ENCODE peak calls at places on chromosomes 16 and 17, in four cellular contexts. C is heart right ventricle, H is tibial artery, A is fibroblast of the aortic adventitia. Z is an unnamed sample.

GRCh38 chr17:37802712-37803416 is 58.0 kb upstream of the HNF1B start:
- DNase-seq in H (peak), A (peak), C (peak), Z (no peak)

GRCh38 chr16:79599837-79600635 is 501 bp downstream of the MAF start:
- DNase-seq in H (peak), C (peak), A (no peak), Z (no peak)

GRCh38 chr17:17191346-17191792 is 14.8 kb downstream of the PLD6 start:
- DNase-seq in C (peak), A (peak), H (no peak), Z (no peak)

GRCh38 chr17:72556944-72557826 is 436.4 kb downstream of the SOX9 start:
- DNase-seq in C (peak), A (peak), H (peak), Z (no peak)

GRCh38 chr16:875182-876040 is 74.9 kb upstream of the GNG13 start:
- DNase-seq in H (no peak), A (no peak), C (no peak), Z (no peak)

GRCh38 chr16:53872248-53873221 is 168.6 kb downstream of the FTO start:
- DNase-seq in C (no peak), H (no peak), A (peak), Z (no peak)

GRCh38 chr17:74332763-74333220 is 6.8 kb downstream of the KIF19 start:
- DNase-seq in A (no peak), H (no peak), C (no peak), Z (no peak)

GRCh38 chr17:15377200-15377599 is 35.8 kb upstream of the TEKT3 start:
- DNase-seq in C (no peak), A (peak), H (no peak), Z (no peak)

GRCh38 chr17:17080181-17080631 is 37.9 kb downstream of the MPRIP start:
- DNase-seq in A (no peak), H (no peak), C (no peak), Z (no peak)

GRCh38 chr17:18278867-18279266 is 18.4 kb downstream of the MIEF2 start:
- DNase-seq in A (peak), H (no peak), C (no peak), Z (no peak)

GRCh38 chr16:7272567-7273158 is 60.0 kb upstream of the RBFOX1 start:
- DNase-seq in H (no peak), C (no peak), A (no peak), Z (no peak)

GRCh38 chr16:81036751-81037350 is 1.2 kb downstream of the ATMIN start:
- DNase-seq in C (peak), A (peak), H (no peak), Z (no peak)

GRCh38 chr16:49556252-49557069 is 182.9 kb downstream of the C16orf78 start:
- DNase-seq in A (peak), C (no peak), H (no peak), Z (no peak)

GRCh38 chr16:709651-710499 is 4.3 kb upstream of the FBXL16 start:
- DNase-seq in H (no peak), C (peak), A (peak), Z (no peak)

GRCh38 chr16:9099131-9099625 is 7.7 kb downstream of the HAPSTR1 start:
- DNase-seq in H (no peak), C (no peak), A (peak), Z (no peak)

GRCh38 chr17:65918450-65918849 is 273.5 kb downstream of the CEP112 start:
- DNase-seq in A (peak), C (no peak), H (no peak), Z (no peak)

GRCh38 chr16:67021321-67021720 is 7.6 kb upstream of the CBFB start:
- DNase-seq in C (no peak), A (no peak), H (no peak), Z (peak)

GRCh38 chr17:19756551-19756950 is 8.5 kb upstream of the ALDH3A1 start:
- DNase-seq in C (no peak), H (no peak), A (no peak), Z (no peak)

GRCh38 chr17:40303009-40303657 is 5.8 kb upstream of the RARA start:
- DNase-seq in H (peak), C (peak), A (peak), Z (peak)

GRCh38 chr17:17024778-17025300 is 17.4 kb upstream of the MPRIP start:
- DNase-seq in H (no peak), A (peak), C (peak), Z (no peak)

GRCh38 chr17:39261286-39261685 is 35.5 kb upstream of the STAC2 start:
- DNase-seq in A (no peak), C (no peak), H (no peak), Z (no peak)

GRCh38 chr16:52318259-52319008 is 228.5 kb downstream of the TOX3 start:
- DNase-seq in H (no peak), C (no peak), A (no peak), Z (no peak)

GRCh38 chr17:2138768-2139167 is 83.9 kb downstream of the HIC1 start:
- DNase-seq in A (peak), C (peak), H (peak), Z (no peak)

GRCh38 chr17:41324180-41325075 is 8.9 kb upstream of the KRTAP17-1 start:
- DNase-seq in C (no peak), H (no peak), A (no peak), Z (no peak)

GRCh38 chr16:15948532-15949209 is 745 bp upstream of the ABCC1 start:
- DNase-seq in A (no peak), C (no peak), H (no peak), Z (no peak)

GRCh38 chr16:17404903-17405691 is 65.7 kb downstream of the XYLT1 start:
- DNase-seq in C (peak), H (peak), A (peak), Z (peak)

GRCh38 chr16:23753908-23754593 is 775 bp upstream of the CHP2 start:
- DNase-seq in A (no peak), H (no peak), C (no peak), Z (no peak)

GRCh38 chr17:42183741-42184711 is 1.2 kb downstream of the HCRT start:
- DNase-seq in A (peak), H (peak), C (peak), Z (no peak)

GRCh38 chr17:57521606-57522435 is 223.3 kb downstream of the CCDC182 start:
- DNase-seq in A (no peak), C (no peak), H (no peak), Z (no peak)

GRCh38 chr17:39674702-39675389 is 6.6 kb downstream of the PNMT start:
- DNase-seq in A (peak), C (peak), H (peak), Z (no peak)

GRCh38 chr17:31596382-31597323 is 205.2 kb downstream of the RAB11FIP4 start:
- DNase-seq in H (peak), A (peak), C (peak), Z (peak)

GRCh38 chr16:8892101-8892575 is 10.0 kb downstream of the LITAFD start:
- DNase-seq in H (no peak), A (no peak), C (no peak), Z (no peak)

GRCh38 chr17:34384822-34385605 is 22.0 kb upstream of the CCL1 start:
- DNase-seq in H (no peak), A (no peak), C (no peak), Z (no peak)

GRCh38 chr17:78249836-78250806 is 18.7 kb downstream of the TMEM235 start:
- DNase-seq in C (no peak), H (no peak), A (no peak), Z (no peak)
- H3K4me3 ChIP-seq in C (no peak), H (no peak), A (no peak), Z (no peak)

GRCh38 chr17:82806645-82807044 is 33.2 kb downstream of the ZNF750 start:
- DNase-seq in C (no peak), H (no peak), A (no peak), Z (no peak)
- H3K4me3 ChIP-seq in C (no peak), H (no peak), A (no peak), Z (no peak)

DNA sequence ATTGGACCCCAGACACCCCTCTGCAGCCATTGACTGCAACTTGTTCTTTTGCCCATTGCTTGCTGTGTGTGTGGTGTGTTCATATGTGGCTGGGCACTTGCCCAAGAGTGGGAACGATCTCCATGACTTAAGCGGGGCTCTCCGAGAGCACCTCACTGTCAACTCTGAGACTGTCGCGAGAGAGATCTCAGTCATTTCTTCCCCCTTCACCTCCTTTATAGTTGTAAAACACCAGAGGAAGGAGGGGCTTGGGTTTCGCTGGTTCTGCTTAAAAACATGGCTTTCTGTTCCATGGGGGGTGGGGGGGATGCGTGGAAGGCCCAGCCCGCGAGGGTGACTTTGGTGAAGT is 7.4 kb downstream of the PHOSPHO1 start:
- DNase-seq in H (no peak), C (no peak), A (no peak), Z (no peak)
- H3K4me3 ChIP-seq in H (no peak), C (no peak), A (no peak), Z (no peak)

GRCh38 chr17:27808629-27809028 is 8.3 kb upstream of the NOS2 start:
- DNase-seq in H (no peak), A (no peak), C (no peak), Z (no peak)
- H3K4me3 ChIP-seq in H (no peak), A (no peak), C (no peak), Z (no peak)

GRCh38 chr17:82100502-82101298 is 2.7 kb upstream of the FASN start:
- DNase-seq in A (no peak), C (no peak), H (no peak), Z (no peak)
- H3K4me3 ChIP-seq in A (no peak), C (no peak), H (no peak), Z (no peak)

DNA sequence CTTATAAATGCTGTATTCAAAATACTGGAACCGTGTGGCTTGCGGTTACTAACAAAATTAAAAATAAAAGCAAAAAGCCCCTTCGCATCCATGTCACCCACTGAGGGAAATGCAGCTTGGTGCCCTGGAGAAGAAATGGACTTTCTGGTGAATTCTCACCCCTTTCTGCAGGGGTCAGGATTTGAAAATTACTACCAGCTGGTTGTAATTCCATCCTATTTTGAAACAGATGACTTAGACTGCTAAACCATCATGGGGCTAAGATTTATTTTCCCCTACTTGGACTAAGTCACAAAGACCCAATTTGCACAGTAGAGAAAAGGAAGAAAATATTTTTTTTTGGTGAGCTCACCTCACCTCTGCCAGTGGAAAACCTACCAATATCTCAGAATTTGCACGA is 111.4 kb upstream of the MYOCD start:
- DNase-seq in A (no peak), H (no peak), C (no peak), Z (no peak)
- H3K4me3 ChIP-seq in A (no peak), H (no peak), C (no peak), Z (no peak)

DNA sequence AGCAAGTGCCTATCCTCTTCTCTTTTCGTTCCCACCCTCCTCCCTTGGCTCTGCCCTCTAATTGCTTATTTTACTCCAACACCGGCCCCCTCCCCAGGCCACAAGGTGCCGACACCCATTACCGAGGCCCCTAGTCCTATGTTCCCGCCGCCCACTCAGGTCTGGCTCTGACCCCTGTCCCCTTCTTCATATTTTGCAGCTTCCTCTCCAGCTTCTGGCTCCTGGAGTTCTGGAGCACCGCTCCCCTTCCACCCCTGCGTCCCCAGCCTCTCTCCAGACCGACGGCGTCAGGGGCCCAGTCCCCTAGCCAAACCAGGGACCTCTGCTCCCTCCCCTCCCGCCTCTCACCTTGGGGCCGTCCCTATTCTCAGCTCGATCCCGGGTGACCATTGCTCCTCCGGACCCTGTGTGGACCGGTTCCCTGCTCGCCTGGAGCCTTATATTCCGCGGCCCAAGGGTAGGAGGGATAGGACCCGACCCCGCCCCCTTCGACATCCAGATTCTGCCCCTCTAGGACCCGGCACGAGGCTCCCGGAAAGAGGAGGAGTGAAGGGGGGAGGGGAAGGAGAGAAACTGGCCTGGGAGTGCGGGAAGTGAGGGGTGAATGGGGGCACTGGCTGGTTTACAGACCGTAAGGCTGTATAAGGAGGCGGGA is at the start of gene HES7:
- DNase-seq in A (no peak), C (peak), H (no peak), Z (no peak)
- H3K4me3 ChIP-seq in A (peak), C (peak), H (peak), Z (peak)

GRCh38 chr17:68197091-68197996 is 50.5 kb upstream of the AMZ2 start:
- DNase-seq in C (no peak), H (no peak), A (no peak), Z (no peak)

GRCh38 chr17:68198931-68199836 is 48.7 kb upstream of the AMZ2 start:
- DNase-seq in A (no peak), C (no peak), H (no peak), Z (no peak)

GRCh38 chr17:68196394-68197090 is 51.3 kb upstream of the AMZ2 start:
- DNase-seq in H (no peak), C (no peak), A (no peak), Z (no peak)

GRCh38 chr17:68197997-68198930 is 49.6 kb upstream of the AMZ2 start:
- DNase-seq in A (no peak), C (no peak), H (no peak), Z (no peak)

DNA sequence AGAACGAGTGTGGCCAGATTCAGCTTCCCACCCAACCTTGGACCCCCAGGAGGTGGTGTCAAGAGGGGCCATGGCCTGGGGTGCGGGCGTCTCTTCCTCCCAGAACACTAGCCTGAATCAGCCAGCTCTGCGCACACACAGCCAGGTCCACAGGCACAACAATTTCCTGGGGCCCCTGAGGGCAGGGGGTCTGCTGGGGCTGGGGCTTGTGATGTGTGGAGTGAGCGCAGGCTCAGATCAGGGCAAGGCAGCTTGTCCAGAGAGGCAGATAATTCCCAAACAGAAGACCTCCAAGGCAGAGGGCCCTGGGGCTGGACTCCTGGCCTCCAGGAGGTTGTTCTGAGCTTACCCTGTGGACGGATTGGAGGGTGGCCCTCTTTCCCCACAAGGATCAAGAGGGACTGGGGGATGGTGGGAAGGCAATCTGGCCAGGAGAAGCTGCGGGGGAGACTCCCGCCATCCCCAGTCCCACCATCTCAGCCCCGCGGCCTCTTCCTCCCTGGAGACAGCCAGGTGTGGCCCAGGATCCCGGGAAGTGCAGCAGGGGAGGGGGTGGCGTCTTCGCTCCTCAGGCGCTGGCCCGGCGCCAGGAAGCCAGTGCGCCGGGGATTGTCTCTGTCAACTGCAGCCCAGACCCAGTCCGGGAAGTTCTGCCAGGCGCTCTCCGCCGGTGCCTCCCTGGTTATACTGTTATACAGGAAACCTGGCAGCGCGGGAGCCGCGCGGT is 52.0 kb upstream of the AMZ2 start:
- DNase-seq in A (no peak), C (no peak), H (no peak), Z (no peak)
- H3K4me3 ChIP-seq in A (no peak), C (peak), H (peak), Z (peak)

DNA sequence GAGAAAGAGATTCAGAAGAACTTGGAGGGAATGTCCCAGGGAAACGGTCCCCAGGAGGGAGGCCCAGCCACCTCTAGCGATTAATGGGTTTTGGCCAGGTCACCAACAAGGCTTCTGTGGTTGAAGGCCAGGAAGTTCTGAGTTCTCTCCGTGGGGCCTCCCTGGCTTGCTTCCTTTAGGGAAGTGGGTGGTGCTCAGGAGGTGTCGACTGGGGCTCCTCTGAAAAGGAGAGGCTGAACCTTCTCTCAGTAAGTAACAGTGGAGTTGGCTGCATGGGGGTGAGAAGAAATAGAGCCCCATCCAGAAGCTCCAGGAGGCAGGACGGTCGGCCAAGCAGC is 77.1 kb upstream of the GSE1 start:
- DNase-seq in A (peak), C (peak), H (no peak), Z (no peak)
- H3K4me3 ChIP-seq in A (no peak), C (no peak), H (no peak), Z (no peak)

GRCh38 chr17:77281024-77281903 is 140.5 kb downstream of the SEC14L1 start:
- DNase-seq in C (no peak), H (no peak), A (no peak), Z (no peak)

GRCh38 chr17:77279448-77280303 is 138.9 kb downstream of the SEC14L1 start:
- DNase-seq in A (peak), H (no peak), C (no peak), Z (no peak)

GRCh38 chr17:77282524-77283515 is 142.1 kb downstream of the SEC14L1 start:
- DNase-seq in C (no peak), H (no peak), A (no peak), Z (no peak)

GRCh38 chr17:77281904-77282367 is 141.2 kb downstream of the SEC14L1 start:
- DNase-seq in C (no peak), A (no peak), H (no peak), Z (no peak)

GRCh38 chr17:77280304-77280910 is 139.6 kb downstream of the SEC14L1 start:
- DNase-seq in C (no peak), A (peak), H (no peak), Z (no peak)
- H3K4me3 ChIP-seq in C (no peak), A (peak), H (peak), Z (peak)